ENCODE peak calls at places on chromosomes 6 and 20, in eight cellular contexts. K is CD4-positive, alpha-beta T cell; P is mucosa of descending colon; X is RWPE1; Q is AG04450; C is A673; Z is GM13977; O is astrocyte of the spinal cord. J is an unnamed sample.

GRCh38 chr6:13466304-13467215 is 20.8 kb downstream of the GFOD1 start:
- DNase-seq in Q (no peak), C (no peak), O (no peak), Z (peak), P (no peak), X (no peak), K (no peak), J (no peak)

GRCh38 chr6:12801141-12801540 is 84.6 kb downstream of the PHACTR1 start:
- DNase-seq in P (no peak), K (no peak), Z (no peak), X (peak), C (no peak), Q (no peak), O (no peak), J (peak)

GRCh38 chr20:57902478-57902877 is 192.7 kb upstream of the PMEPA1 start:
- DNase-seq in X (peak), Z (peak), K (no peak), O (peak), Q (no peak), P (no peak), C (no peak), J (peak)

GRCh38 chr20:36542019-36542488 is 735 bp downstream of the MYL9 start:
- DNase-seq in Q (no peak), K (no peak), X (no peak), C (no peak), P (no peak), Z (no peak), O (no peak), J (peak)

GRCh38 chr6:165686966-165687365 is 23.9 kb upstream of the PDE10A start:
- DNase-seq in C (peak), K (no peak), P (no peak), O (no peak), X (no peak), Q (no peak), Z (no peak), J (no peak)

GRCh38 chr6:147167009-147167408 is 37.2 kb upstream of the STXBP5 start:
- DNase-seq in P (no peak), K (no peak), C (no peak), X (no peak), Z (no peak), O (no peak), Q (no peak), J (peak)

GRCh38 chr20:37534401-37535157 is 6.9 kb upstream of the BLCAP start:
- DNase-seq in Z (peak), K (no peak), P (no peak), C (peak), O (peak), X (peak), Q (no peak), J (peak)

GRCh38 chr6:53310751-53311585 is 37.8 kb downstream of the ELOVL5 start:
- DNase-seq in O (no peak), Z (no peak), K (no peak), X (no peak), Q (no peak), C (no peak), P (no peak), J (no peak)

GRCh38 chr6:144710207-144710606 is 425.1 kb downstream of the UTRN start:
- DNase-seq in X (peak), O (peak), Z (no peak), K (no peak), P (no peak), C (peak), Q (peak), J (peak)

GRCh38 chr20:17518339-17519052 is 12.7 kb downstream of the BFSP1 start:
- DNase-seq in Q (no peak), P (no peak), K (no peak), C (no peak), X (peak), Z (no peak), O (no peak), J (no peak)

GRCh38 chr20:49028684-49029083 is 17.4 kb upstream of the CSE1L start:
- DNase-seq in K (no peak), C (peak), Z (no peak), O (no peak), P (no peak), Q (no peak), X (peak), J (peak)

GRCh38 chr6:25504661-25505060 is 147.4 kb upstream of the SCGN start:
- DNase-seq in X (peak), O (peak), C (no peak), P (no peak), K (no peak), Z (no peak), Q (no peak), J (peak)

GRCh38 chr20:1526896-1527295 is 30.6 kb downstream of the SIRPD start:
- DNase-seq in Z (no peak), Q (no peak), P (no peak), C (peak), X (no peak), O (no peak), K (no peak), J (peak)

GRCh38 chr6:114783083-114783482 is 440.3 kb upstream of the HS3ST5 start:
- DNase-seq in K (no peak), C (no peak), X (no peak), Q (no peak), P (no peak), Z (no peak), O (no peak), J (no peak)

GRCh38 chr20:44552039-44552438 is 30.2 kb upstream of the SERINC3 start:
- DNase-seq in X (no peak), P (no peak), Z (no peak), C (no peak), Q (no peak), O (no peak), K (no peak), J (no peak)

GRCh38 chr6:141212296-141212695 is 920.4 kb upstream of the GJE1 start:
- DNase-seq in P (no peak), X (peak), K (no peak), C (no peak), Z (no peak), O (no peak), Q (no peak), J (no peak)

GRCh38 chr6:141209890-141210289 is 922.8 kb upstream of the GJE1 start:
- DNase-seq in C (no peak), Q (no peak), X (no peak), Z (no peak), P (no peak), O (no peak), K (no peak), J (no peak)

GRCh38 chr6:141203902-141204575 is 928.7 kb upstream of the GJE1 start:
- DNase-seq in P (no peak), C (no peak), Q (peak), O (peak), X (no peak), K (no peak), Z (no peak), J (peak)

GRCh38 chr6:141202641-141203040 is 930.1 kb upstream of the GJE1 start:
- DNase-seq in K (no peak), X (no peak), Z (no peak), O (no peak), P (no peak), Q (no peak), C (no peak), J (no peak)

GRCh38 chr6:141208101-141208500 is 924.6 kb upstream of the GJE1 start:
- DNase-seq in X (no peak), K (no peak), Q (no peak), O (no peak), P (no peak), Z (no peak), C (no peak), J (no peak)
- TF ChIP-seq CTCF in X (no peak), K (no peak), Q (no peak), O (no peak), P (no peak), Z (no peak), C (no peak), J (no peak)

DNA sequence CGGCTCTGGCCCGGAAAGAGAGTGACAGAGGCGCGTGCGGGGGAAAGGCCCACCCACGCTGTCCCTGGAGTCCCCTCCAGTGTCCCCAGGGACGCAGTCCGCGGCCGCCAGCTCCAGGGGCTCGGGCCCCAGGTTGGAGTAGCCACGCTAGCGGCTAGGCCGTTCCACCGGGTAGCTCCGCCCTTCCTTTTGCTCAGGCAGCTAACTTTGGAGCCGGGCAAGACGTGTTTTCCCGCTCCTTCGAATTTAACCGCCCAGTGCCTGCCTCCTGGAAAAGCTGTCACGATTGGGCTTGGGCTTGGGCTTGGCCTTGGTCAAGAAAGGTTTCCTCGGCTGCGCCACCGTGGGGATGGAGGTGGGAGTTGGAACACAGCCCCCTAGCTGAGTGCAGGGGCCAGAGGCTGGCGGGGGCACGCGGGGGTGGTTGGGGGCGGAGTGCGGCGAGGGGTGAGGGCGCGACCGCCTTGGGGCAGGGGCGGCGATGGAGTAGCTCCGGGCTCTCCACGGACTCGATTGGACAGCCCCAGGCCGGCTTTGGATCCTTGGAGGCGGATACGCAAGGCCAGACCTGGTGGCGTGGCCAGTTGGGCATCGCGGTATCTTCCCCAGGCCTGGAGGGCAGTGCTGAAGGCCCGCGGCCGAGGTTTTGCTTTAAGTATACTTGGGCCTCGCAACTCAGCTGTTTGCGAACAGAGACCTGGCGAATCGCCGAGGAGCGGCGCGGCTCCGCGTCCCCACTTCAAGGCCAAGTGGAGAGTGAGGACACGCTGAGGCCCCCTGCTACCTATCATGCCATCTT is 4.5 kb downstream of the LINC00237 start:
- DNase-seq in X (no peak), O (no peak), C (peak), Z (peak), P (no peak), K (no peak), Q (no peak), J (no peak)
- TF ChIP-seq CTCF in X (no peak), O (no peak), C (no peak), Z (peak), P (no peak), K (no peak), Q (no peak), J (no peak)

DNA sequence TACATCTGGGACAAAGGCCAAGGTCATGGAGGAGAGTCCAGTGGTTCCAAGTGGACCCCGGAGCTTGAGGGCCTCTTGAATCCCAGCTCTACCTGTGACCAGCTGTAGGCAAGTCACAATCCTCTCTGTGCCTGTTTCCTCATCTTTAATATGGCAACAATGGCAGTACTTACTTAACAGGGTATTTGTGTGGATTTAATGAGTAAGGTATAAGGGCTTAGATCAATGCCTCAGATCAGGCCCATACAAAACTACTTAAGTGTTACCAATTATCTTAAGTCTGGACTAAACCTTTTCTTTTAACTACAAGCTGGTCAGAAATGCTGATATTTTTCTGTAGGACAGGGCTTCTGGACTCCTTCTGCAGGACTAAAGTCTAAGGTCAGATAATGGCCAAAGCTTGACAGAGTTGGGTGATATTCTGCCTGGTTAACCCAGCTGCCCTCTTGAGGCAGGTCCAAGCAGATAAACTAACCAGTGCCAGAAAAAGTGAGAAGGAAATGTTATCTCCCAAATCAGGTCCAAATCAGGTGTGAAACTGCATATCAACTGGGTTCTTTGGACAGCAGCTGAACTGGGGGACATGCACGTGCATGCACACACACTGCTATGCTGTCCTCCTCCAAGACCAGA is 2.2 kb downstream of the SULF2 start:
- DNase-seq in C (no peak), X (no peak), K (no peak), P (no peak), Z (peak), O (no peak), Q (no peak), J (no peak)
- TF ChIP-seq CTCF in C (no peak), X (no peak), K (no peak), P (no peak), Z (peak), O (no peak), Q (no peak), J (no peak)

GRCh38 chr6:108531332-108531731 is 29.4 kb upstream of the FOXO3 start:
- DNase-seq in O (no peak), P (no peak), K (no peak), Q (no peak), C (no peak), X (no peak), Z (no peak), J (no peak)
- TF ChIP-seq CTCF in O (no peak), P (no peak), K (no peak), Q (no peak), C (no peak), X (no peak), Z (no peak), J (no peak)